ENCODE peak calls at places on chromosomes 5 and 9, in eight cellular contexts. R is stimulated activated CD8-positive, alpha-beta memory T cell treated with anti-CD3 and anti-CD28 coated beads, Interleukin-12 subunit alpha, Interleukin-12 subunit beta, amount 100 ng/mL, for 1 hour; J is stromal cell of bone marrow; Z is T-helper 9 cell; Y is colonic mucosa; X is lung; F is sciatic nerve; B is LHCN-M2. G is an unnamed sample.

GRCh38 chr5:51829691-51830090 is 446.4 kb downstream of the ISL1 start:
- DNase-seq in X (no peak), Y (no peak), F (no peak), Z (no peak), J (no peak), B (no peak), R (no peak), G (no peak)

GRCh38 chr5:154732212-154732611 is 23.0 kb upstream of the LARP1 start:
- DNase-seq in J (no peak), X (no peak), B (no peak), R (no peak), Z (no peak), Y (no peak), F (no peak), G (no peak)

GRCh38 chr9:18138676-18139075 is 335.3 kb upstream of the ADAMTSL1 start:
- DNase-seq in F (no peak), Z (no peak), R (no peak), J (no peak), X (peak), Y (no peak), B (no peak), G (no peak)

GRCh38 chr9:14400658-14400995 is 86.7 kb upstream of the NFIB start:
- DNase-seq in X (peak), Z (no peak), F (peak), B (peak), J (peak), Y (peak), R (no peak), G (peak)

GRCh38 chr9:125703662-125704061 is 3.3 kb downstream of the MAPKAP1 start:
- DNase-seq in R (no peak), B (no peak), X (no peak), Z (no peak), F (no peak), Y (no peak), J (no peak), G (no peak)

GRCh38 chr9:127004946-127005769 is 90.6 kb downstream of the RALGPS1 start:
- DNase-seq in F (no peak), J (peak), Y (no peak), B (peak), Z (peak), R (peak), X (no peak), G (peak)

GRCh38 chr9:128121924-128122808 is 5.4 kb downstream of the PTGES2 start:
- DNase-seq in Y (no peak), X (no peak), Z (no peak), F (no peak), R (no peak), J (no peak), B (no peak), G (no peak)

GRCh38 chr5:3531320-3531986 is 64.2 kb upstream of the IRX1 start:
- DNase-seq in X (no peak), Y (no peak), F (no peak), J (no peak), R (no peak), Z (no peak), B (no peak), G (no peak)

GRCh38 chr5:32190094-32190493 is 16.0 kb upstream of the GOLPH3 start:
- DNase-seq in X (no peak), B (no peak), F (peak), J (peak), R (no peak), Z (no peak), Y (no peak), G (peak)

GRCh38 chr5:158658439-158659230 is 441.1 kb downstream of the EBF1 start:
- DNase-seq in Z (no peak), Y (no peak), X (no peak), B (no peak), F (no peak), R (no peak), J (peak), G (peak)

GRCh38 chr5:105146867-105147266 is 1584.3 kb upstream of the NUDT12 start:
- DNase-seq in Z (no peak), R (no peak), Y (no peak), F (no peak), J (no peak), X (no peak), B (peak), G (no peak)

GRCh38 chr9:28899926-28900325 is 1326.6 kb upstream of the C9orf72 start:
- DNase-seq in R (no peak), X (no peak), Z (no peak), J (no peak), F (no peak), B (no peak), Y (no peak), G (no peak)

GRCh38 chr9:127707766-127708165 is 978 bp downstream of the CFAP157 start:
- DNase-seq in X (no peak), B (no peak), Z (peak), Y (peak), J (no peak), R (peak), F (no peak), G (no peak)

GRCh38 chr5:10663531-10664183 is 97.4 kb downstream of the DAP start:
- DNase-seq in X (no peak), J (peak), F (no peak), R (no peak), Y (no peak), B (peak), Z (no peak), G (peak)

GRCh38 chr5:56269216-56269927 is 36.2 kb upstream of the ANKRD55 start:
- DNase-seq in B (peak), R (no peak), X (no peak), F (no peak), Y (no peak), Z (no peak), J (peak), G (peak)

GRCh38 chr5:172875372-172876279 is 41.6 kb downstream of the ERGIC1 start:
- DNase-seq in F (no peak), Z (no peak), X (no peak), B (no peak), J (no peak), R (no peak), Y (no peak), G (no peak)

GRCh38 chr5:95959964-95960801 is 1.5 kb downstream of the ELL2 start:
- DNase-seq in F (no peak), J (no peak), Z (no peak), Y (peak), B (peak), X (no peak), R (no peak), G (no peak)